ENCODE peak calls at places on chromosomes 11 and 22, in five cellular contexts. One of them, this sample, is unnamed.

GRCh38 chr11:33920838-33921613 is 29.1 kb upstream of the LMO2 start:
- DNase-seq in OCI-LY7: peak
- DNase-seq in foreskin keratinocyte: no peak
- DNase-seq in adrenal gland: no peak
- DNase-seq in fibroblast of lung: no peak
- DNase-seq in this sample: no peak

GRCh38 chr11:32131321-32131720 is 40.4 kb downstream of the RCN1 start:
- DNase-seq in adrenal gland: no peak
- DNase-seq in fibroblast of lung: no peak
- DNase-seq in OCI-LY7: no peak
- DNase-seq in foreskin keratinocyte: peak
- DNase-seq in this sample: no peak

GRCh38 chr11:14446701-14447169 is 52.9 kb downstream of the COPB1 start:
- DNase-seq in OCI-LY7: no peak
- DNase-seq in fibroblast of lung: no peak
- DNase-seq in adrenal gland: no peak
- DNase-seq in foreskin keratinocyte: peak
- DNase-seq in this sample: no peak

GRCh38 chr11:116694017-116694725 is 78.6 kb downstream of the BUD13 start:
- DNase-seq in OCI-LY7: no peak
- DNase-seq in adrenal gland: no peak
- DNase-seq in foreskin keratinocyte: no peak
- DNase-seq in fibroblast of lung: no peak
- DNase-seq in this sample: no peak

GRCh38 chr22:48900327-48900597 is 927.4 kb downstream of the BRD1 start:
- DNase-seq in foreskin keratinocyte: no peak
- DNase-seq in OCI-LY7: no peak
- DNase-seq in adrenal gland: no peak
- DNase-seq in fibroblast of lung: no peak
- DNase-seq in this sample: no peak

GRCh38 chr22:46731246-46732040 is 6.6 kb downstream of the CERK start:
- DNase-seq in fibroblast of lung: no peak
- DNase-seq in adrenal gland: peak
- DNase-seq in foreskin keratinocyte: peak
- DNase-seq in OCI-LY7: no peak
- DNase-seq in this sample: no peak

GRCh38 chr11:29318134-29318845 is 698.5 kb downstream of the KCNA4 start:
- DNase-seq in foreskin keratinocyte: peak
- DNase-seq in adrenal gland: no peak
- DNase-seq in fibroblast of lung: no peak
- DNase-seq in OCI-LY7: no peak
- DNase-seq in this sample: no peak

GRCh38 chr11:104524276-104524675 is 360.3 kb upstream of the PDGFD start:
- DNase-seq in fibroblast of lung: no peak
- DNase-seq in adrenal gland: no peak
- DNase-seq in foreskin keratinocyte: no peak
- DNase-seq in OCI-LY7: no peak
- DNase-seq in this sample: no peak

GRCh38 chr11:115607621-115608191 is 103.5 kb upstream of the CADM1 start:
- DNase-seq in adrenal gland: no peak
- DNase-seq in OCI-LY7: no peak
- DNase-seq in fibroblast of lung: no peak
- DNase-seq in foreskin keratinocyte: no peak
- DNase-seq in this sample: no peak

GRCh38 chr22:37486224-37486845 is at the start of gene MFNG:
- DNase-seq in foreskin keratinocyte: peak
- DNase-seq in adrenal gland: peak
- DNase-seq in fibroblast of lung: peak
- DNase-seq in OCI-LY7: peak
- DNase-seq in this sample: no peak

GRCh38 chr11:1283091-1283511 is 26.3 kb downstream of the TOLLIP start:
- DNase-seq in fibroblast of lung: no peak
- DNase-seq in adrenal gland: no peak
- DNase-seq in OCI-LY7: no peak
- DNase-seq in foreskin keratinocyte: no peak
- DNase-seq in this sample: no peak

GRCh38 chr11:15038963-15039362 is 34.4 kb upstream of the CALCB start:
- DNase-seq in fibroblast of lung: peak
- DNase-seq in adrenal gland: no peak
- DNase-seq in OCI-LY7: peak
- DNase-seq in foreskin keratinocyte: peak
- DNase-seq in this sample: no peak

GRCh38 chr11:88280673-88281316 is 56.7 kb downstream of the CTSC start:
- DNase-seq in OCI-LY7: no peak
- DNase-seq in foreskin keratinocyte: no peak
- DNase-seq in fibroblast of lung: peak
- DNase-seq in adrenal gland: peak
- DNase-seq in this sample: no peak

GRCh38 chr11:68340784-68341556 is 28.6 kb downstream of the LRP5 start:
- DNase-seq in fibroblast of lung: no peak
- DNase-seq in adrenal gland: no peak
- DNase-seq in foreskin keratinocyte: no peak
- DNase-seq in OCI-LY7: no peak
- DNase-seq in this sample: no peak

GRCh38 chr22:40213478-40213877 is 35.8 kb downstream of the TNRC6B start:
- DNase-seq in adrenal gland: no peak
- DNase-seq in fibroblast of lung: no peak
- DNase-seq in OCI-LY7: peak
- DNase-seq in foreskin keratinocyte: no peak
- DNase-seq in this sample: no peak

GRCh38 chr11:111193924-111194490 is 51.5 kb upstream of the POU2AF2 start:
- DNase-seq in adrenal gland: no peak
- DNase-seq in OCI-LY7: no peak
- DNase-seq in fibroblast of lung: no peak
- DNase-seq in foreskin keratinocyte: no peak
- DNase-seq in this sample: no peak

GRCh38 chr11:1396375-1396841 is 6.7 kb downstream of the BRSK2 start:
- DNase-seq in adrenal gland: no peak
- DNase-seq in fibroblast of lung: no peak
- DNase-seq in OCI-LY7: no peak
- DNase-seq in foreskin keratinocyte: no peak
- DNase-seq in this sample: no peak

GRCh38 chr22:28548411-28548810 is 131.2 kb downstream of the TTC28 start:
- DNase-seq in OCI-LY7: no peak
- DNase-seq in fibroblast of lung: no peak
- DNase-seq in adrenal gland: no peak
- DNase-seq in foreskin keratinocyte: no peak
- DNase-seq in this sample: no peak

GRCh38 chr11:127632971-127633680 is 632.6 kb upstream of the KIRREL3 start:
- DNase-seq in adrenal gland: no peak
- DNase-seq in fibroblast of lung: no peak
- DNase-seq in foreskin keratinocyte: no peak
- DNase-seq in OCI-LY7: no peak
- DNase-seq in this sample: no peak

GRCh38 chr11:8243458-8243857 is 20.2 kb downstream of the LMO1 start:
- DNase-seq in fibroblast of lung: no peak
- DNase-seq in adrenal gland: no peak
- DNase-seq in foreskin keratinocyte: no peak
- DNase-seq in OCI-LY7: no peak
- DNase-seq in this sample: no peak

GRCh38 chr22:38267086-38267485 is 5.7 kb downstream of the TMEM184B start:
- DNase-seq in adrenal gland: peak
- DNase-seq in fibroblast of lung: no peak
- DNase-seq in OCI-LY7: no peak
- DNase-seq in foreskin keratinocyte: no peak
- DNase-seq in this sample: no peak

GRCh38 chr22:27542602-27543001 is 259.0 kb downstream of the MN1 start:
- DNase-seq in foreskin keratinocyte: no peak
- DNase-seq in fibroblast of lung: no peak
- DNase-seq in adrenal gland: no peak
- DNase-seq in OCI-LY7: no peak
- DNase-seq in this sample: no peak

GRCh38 chr11:65911682-65912568 is 6.9 kb downstream of the C11orf68 start:
- DNase-seq in OCI-LY7: no peak
- DNase-seq in foreskin keratinocyte: peak
- DNase-seq in fibroblast of lung: peak
- DNase-seq in adrenal gland: peak
- DNase-seq in this sample: no peak

GRCh38 chr11:112610996-112611795 is 350.0 kb upstream of the NCAM1 start:
- DNase-seq in adrenal gland: no peak
- DNase-seq in foreskin keratinocyte: peak
- DNase-seq in fibroblast of lung: no peak
- DNase-seq in OCI-LY7: no peak
- DNase-seq in this sample: no peak

GRCh38 chr22:35622132-35622913 is 5.2 kb upstream of the MB start:
- DNase-seq in fibroblast of lung: no peak
- DNase-seq in foreskin keratinocyte: no peak
- DNase-seq in adrenal gland: peak
- DNase-seq in OCI-LY7: no peak
- DNase-seq in this sample: no peak

GRCh38 chr22:18988958-18989357 is 52.9 kb upstream of the PRODH start:
- DNase-seq in fibroblast of lung: no peak
- DNase-seq in adrenal gland: no peak
- DNase-seq in foreskin keratinocyte: no peak
- DNase-seq in OCI-LY7: no peak
- DNase-seq in this sample: no peak

GRCh38 chr22:36386900-36387663 is 685 bp downstream of the MYH9 start:
- DNase-seq in foreskin keratinocyte: no peak
- DNase-seq in adrenal gland: peak
- DNase-seq in OCI-LY7: peak
- DNase-seq in fibroblast of lung: no peak
- DNase-seq in this sample: no peak

GRCh38 chr22:40668611-40669390 is 10.5 kb upstream of the MCHR1 start:
- DNase-seq in OCI-LY7: no peak
- DNase-seq in adrenal gland: no peak
- DNase-seq in foreskin keratinocyte: peak
- DNase-seq in fibroblast of lung: peak
- DNase-seq in this sample: no peak

GRCh38 chr11:65209711-65210360 is 28.1 kb downstream of the CAPN1 start:
- DNase-seq in foreskin keratinocyte: no peak
- DNase-seq in adrenal gland: peak
- DNase-seq in OCI-LY7: no peak
- DNase-seq in fibroblast of lung: no peak
- DNase-seq in this sample: no peak

GRCh38 chr11:68020575-68020974 is 9.9 kb upstream of the NDUFS8 start:
- DNase-seq in fibroblast of lung: peak
- DNase-seq in OCI-LY7: peak
- DNase-seq in foreskin keratinocyte: no peak
- DNase-seq in adrenal gland: peak
- DNase-seq in this sample: no peak

GRCh38 chr11:75689861-75690641 is 21.2 kb upstream of the MAP6 start:
- DNase-seq in adrenal gland: no peak
- DNase-seq in foreskin keratinocyte: no peak
- DNase-seq in OCI-LY7: no peak
- DNase-seq in fibroblast of lung: no peak
- DNase-seq in this sample: no peak

GRCh38 chr22:42797021-42797420 is 60.1 kb downstream of the ARFGAP3 start:
- DNase-seq in fibroblast of lung: no peak
- DNase-seq in foreskin keratinocyte: no peak
- DNase-seq in adrenal gland: no peak
- DNase-seq in OCI-LY7: no peak
- DNase-seq in this sample: no peak

GRCh38 chr11:88293931-88294330 is 43.6 kb downstream of the CTSC start:
- DNase-seq in OCI-LY7: no peak
- DNase-seq in adrenal gland: no peak
- DNase-seq in foreskin keratinocyte: no peak
- DNase-seq in fibroblast of lung: peak
- DNase-seq in this sample: no peak

GRCh38 chr11:78339483-78339882 is 78.1 kb downstream of the GAB2 start:
- DNase-seq in adrenal gland: no peak
- DNase-seq in foreskin keratinocyte: no peak
- DNase-seq in fibroblast of lung: no peak
- DNase-seq in OCI-LY7: no peak
- DNase-seq in this sample: no peak

GRCh38 chr11:124672531-124673215 is 866 bp downstream of the SIAE start:
- DNase-seq in foreskin keratinocyte: no peak
- DNase-seq in OCI-LY7: peak
- DNase-seq in fibroblast of lung: no peak
- DNase-seq in adrenal gland: no peak
- DNase-seq in this sample: no peak

GRCh38 chr11:124674571-124674970 is 867 bp downstream of the SPA17 start:
- DNase-seq in fibroblast of lung: no peak
- DNase-seq in adrenal gland: no peak
- DNase-seq in OCI-LY7: no peak
- DNase-seq in foreskin keratinocyte: no peak
- DNase-seq in this sample: no peak

GRCh38 chr11:124676386-124676785 is 2.7 kb downstream of the SPA17 start:
- DNase-seq in foreskin keratinocyte: no peak
- DNase-seq in fibroblast of lung: peak
- DNase-seq in adrenal gland: peak
- DNase-seq in OCI-LY7: no peak
- DNase-seq in this sample: no peak

GRCh38 chr11:124673333-124674167 is at the start of the genes SIAE and SPA17:
- DNase-seq in fibroblast of lung: peak
- DNase-seq in adrenal gland: peak
- DNase-seq in OCI-LY7: peak
- DNase-seq in foreskin keratinocyte: peak
- DNase-seq in this sample: peak

GRCh38 chr11:124674168-124674517 is 439 bp downstream of the SPA17 start:
- DNase-seq in foreskin keratinocyte: no peak
- DNase-seq in adrenal gland: no peak
- DNase-seq in OCI-LY7: no peak
- DNase-seq in fibroblast of lung: no peak
- DNase-seq in this sample: no peak
- H3K27ac ChIP-seq in foreskin keratinocyte: no peak
- H3K27ac ChIP-seq in adrenal gland: no peak
- H3K27ac ChIP-seq in OCI-LY7: peak
- H3K27ac ChIP-seq in fibroblast of lung: peak
- H3K27ac ChIP-seq in this sample: peak

DNA sequence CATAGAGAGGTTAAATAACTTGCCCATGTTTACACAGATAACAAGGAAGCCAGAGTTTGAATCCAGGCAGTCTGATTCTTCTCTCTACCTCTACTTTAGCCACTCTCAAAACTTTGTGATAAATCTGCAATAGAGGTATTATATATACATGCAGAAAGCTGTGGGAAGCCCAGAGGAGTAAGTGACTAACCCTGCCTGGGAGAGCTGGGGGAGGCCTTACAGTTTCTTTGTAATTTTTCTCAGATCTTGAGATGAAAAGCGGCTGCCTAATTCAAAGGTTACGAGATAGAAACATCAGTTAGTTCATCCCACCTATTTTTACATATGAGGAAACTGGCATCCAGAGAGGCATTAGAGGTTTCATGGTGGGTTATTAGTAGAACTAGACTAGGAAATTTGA is 4.9 kb downstream of the STIM1 start:
- DNase-seq in adrenal gland: no peak
- DNase-seq in foreskin keratinocyte: no peak
- DNase-seq in fibroblast of lung: no peak
- DNase-seq in OCI-LY7: no peak
- DNase-seq in this sample: no peak
- H3K27ac ChIP-seq in adrenal gland: no peak
- H3K27ac ChIP-seq in foreskin keratinocyte: no peak
- H3K27ac ChIP-seq in fibroblast of lung: no peak
- H3K27ac ChIP-seq in OCI-LY7: peak
- H3K27ac ChIP-seq in this sample: no peak

GRCh38 chr22:24142831-24143230 is 38.5 kb upstream of the SUSD2 start:
- DNase-seq in fibroblast of lung: no peak
- DNase-seq in OCI-LY7: no peak
- DNase-seq in adrenal gland: no peak
- DNase-seq in foreskin keratinocyte: no peak
- DNase-seq in this sample: no peak
- H3K27ac ChIP-seq in fibroblast of lung: no peak
- H3K27ac ChIP-seq in OCI-LY7: no peak
- H3K27ac ChIP-seq in adrenal gland: no peak
- H3K27ac ChIP-seq in foreskin keratinocyte: no peak
- H3K27ac ChIP-seq in this sample: no peak

GRCh38 chr11:107825875-107826274 is 32.7 kb downstream of the SLC35F2 start:
- DNase-seq in OCI-LY7: no peak
- DNase-seq in adrenal gland: no peak
- DNase-seq in fibroblast of lung: no peak
- DNase-seq in foreskin keratinocyte: no peak
- DNase-seq in this sample: no peak
- H3K27ac ChIP-seq in OCI-LY7: no peak
- H3K27ac ChIP-seq in adrenal gland: no peak
- H3K27ac ChIP-seq in fibroblast of lung: no peak
- H3K27ac ChIP-seq in foreskin keratinocyte: no peak
- H3K27ac ChIP-seq in this sample: no peak

This sample was measured in epithelial cell of prostate.